ENCODE peak calls at places on chromosomes 3 and 15, in five cellular contexts. One of them, this sample, is unnamed.

GRCh38 chr3:115092220-115092791 is 54.8 kb downstream of the ZBTB20 start:
- DNase-seq in NCI-H2029 treated with DMSO at 0.1 percent for 48 hours: peak; percentile 63
- DNase-seq in IMR-90: peak; percentile 69
- DNase-seq in AG08396: peak; percentile 62
- DNase-seq in keratinocyte: no peak
- DNase-seq in this sample: peak; percentile 40

GRCh38 chr15:90219421-90220141 is 14.2 kb downstream of the CIB1 start:
- DNase-seq in IMR-90: no peak
- DNase-seq in keratinocyte: no peak
- DNase-seq in NCI-H2029 treated with DMSO at 0.1 percent for 48 hours: no peak
- DNase-seq in AG08396: peak; percentile 71
- DNase-seq in this sample: no peak

GRCh38 chr3:29757054-29757777 is 476.3 kb downstream of the RBMS3 start:
- DNase-seq in NCI-H2029 treated with DMSO at 0.1 percent for 48 hours: no peak
- DNase-seq in IMR-90: peak; percentile 54
- DNase-seq in keratinocyte: no peak
- DNase-seq in AG08396: no peak
- DNase-seq in this sample: no peak

GRCh38 chr3:11690863-11691833 is 47.4 kb upstream of the VGLL4 start:
- DNase-seq in IMR-90: peak; percentile 50
- DNase-seq in keratinocyte: no peak
- DNase-seq in NCI-H2029 treated with DMSO at 0.1 percent for 48 hours: no peak
- DNase-seq in AG08396: peak; percentile 22
- DNase-seq in this sample: no peak

GRCh38 chr15:74642328-74642723 is 26.7 kb downstream of the CLK3 start:
- DNase-seq in NCI-H2029 treated with DMSO at 0.1 percent for 48 hours: peak; percentile 26
- DNase-seq in AG08396: no peak
- DNase-seq in keratinocyte: no peak
- DNase-seq in IMR-90: no peak
- DNase-seq in this sample: no peak

GRCh38 chr3:180743813-180744212 is 64.5 kb upstream of the CCDC39 start:
- DNase-seq in keratinocyte: no peak
- DNase-seq in NCI-H2029 treated with DMSO at 0.1 percent for 48 hours: no peak
- DNase-seq in AG08396: no peak
- DNase-seq in IMR-90: no peak
- DNase-seq in this sample: no peak

GRCh38 chr3:196602673-196603072 is 34.2 kb downstream of the FBXO45 start:
- DNase-seq in AG08396: no peak
- DNase-seq in keratinocyte: no peak
- DNase-seq in IMR-90: no peak
- DNase-seq in NCI-H2029 treated with DMSO at 0.1 percent for 48 hours: no peak
- DNase-seq in this sample: no peak

GRCh38 chr15:57696146-57696545 is 10.4 kb upstream of the POLR2M start:
- DNase-seq in IMR-90: no peak
- DNase-seq in keratinocyte: no peak
- DNase-seq in NCI-H2029 treated with DMSO at 0.1 percent for 48 hours: no peak
- DNase-seq in AG08396: no peak
- DNase-seq in this sample: no peak

GRCh38 chr3:184953396-184953795 is 141.4 kb downstream of the VPS8 start:
- DNase-seq in NCI-H2029 treated with DMSO at 0.1 percent for 48 hours: no peak
- DNase-seq in IMR-90: no peak
- DNase-seq in AG08396: no peak
- DNase-seq in keratinocyte: no peak
- DNase-seq in this sample: no peak

GRCh38 chr3:120471643-120472042 is 20.9 kb upstream of the FSTL1 start:
- DNase-seq in NCI-H2029 treated with DMSO at 0.1 percent for 48 hours: no peak
- DNase-seq in AG08396: no peak
- DNase-seq in IMR-90: peak; percentile 68
- DNase-seq in keratinocyte: no peak
- DNase-seq in this sample: no peak

GRCh38 chr15:85879334-85880163 is 84.8 kb upstream of the KLHL25 start:
- DNase-seq in keratinocyte: no peak
- DNase-seq in IMR-90: no peak
- DNase-seq in AG08396: no peak
- DNase-seq in NCI-H2029 treated with DMSO at 0.1 percent for 48 hours: no peak
- DNase-seq in this sample: no peak

GRCh38 chr3:8554725-8555621 is 53.4 kb downstream of the LMCD1 start:
- DNase-seq in NCI-H2029 treated with DMSO at 0.1 percent for 48 hours: peak; percentile 80
- DNase-seq in AG08396: peak; percentile 68
- DNase-seq in IMR-90: peak; percentile 87
- DNase-seq in keratinocyte: no peak
- DNase-seq in this sample: peak; percentile 69

GRCh38 chr3:21020681-21021080 is 730.3 kb downstream of the ZNF385D start:
- DNase-seq in AG08396: no peak
- DNase-seq in NCI-H2029 treated with DMSO at 0.1 percent for 48 hours: no peak
- DNase-seq in IMR-90: no peak
- DNase-seq in keratinocyte: no peak
- DNase-seq in this sample: no peak

GRCh38 chr3:146646251-146646650 is 41.1 kb upstream of the PLSCR5 start:
- DNase-seq in keratinocyte: no peak
- DNase-seq in NCI-H2029 treated with DMSO at 0.1 percent for 48 hours: no peak
- DNase-seq in AG08396: no peak
- DNase-seq in IMR-90: no peak
- DNase-seq in this sample: no peak

GRCh38 chr3:71585126-71585525 is 1.6 kb upstream of the FOXP1 start:
- DNase-seq in AG08396: no peak
- DNase-seq in keratinocyte: no peak
- DNase-seq in NCI-H2029 treated with DMSO at 0.1 percent for 48 hours: no peak
- DNase-seq in IMR-90: no peak
- DNase-seq in this sample: no peak

GRCh38 chr15:90270502-90271150 is 5.2 kb downstream of the NGRN start:
- DNase-seq in keratinocyte: no peak
- DNase-seq in AG08396: no peak
- DNase-seq in IMR-90: no peak
- DNase-seq in NCI-H2029 treated with DMSO at 0.1 percent for 48 hours: no peak
- DNase-seq in this sample: no peak

GRCh38 chr3:10551821-10552630 is 46.6 kb upstream of the ATP2B2 start:
- DNase-seq in keratinocyte: no peak
- DNase-seq in AG08396: peak; percentile 25
- DNase-seq in NCI-H2029 treated with DMSO at 0.1 percent for 48 hours: no peak
- DNase-seq in IMR-90: peak; percentile 19
- DNase-seq in this sample: no peak

GRCh38 chr15:95446854-95447253 is 883.6 kb upstream of the NR2F2 start:
- DNase-seq in NCI-H2029 treated with DMSO at 0.1 percent for 48 hours: no peak
- DNase-seq in AG08396: no peak
- DNase-seq in keratinocyte: no peak
- DNase-seq in IMR-90: no peak
- DNase-seq in this sample: no peak

GRCh38 chr3:176431986-176432385 is 765.3 kb downstream of the TBL1XR1 start:
- DNase-seq in keratinocyte: no peak
- DNase-seq in IMR-90: peak; percentile 23
- DNase-seq in AG08396: no peak
- DNase-seq in NCI-H2029 treated with DMSO at 0.1 percent for 48 hours: no peak
- DNase-seq in this sample: no peak

GRCh38 chr3:54358327-54358726 is 236.0 kb downstream of the CACNA2D3 start:
- DNase-seq in IMR-90: no peak
- DNase-seq in keratinocyte: no peak
- DNase-seq in NCI-H2029 treated with DMSO at 0.1 percent for 48 hours: no peak
- DNase-seq in AG08396: no peak
- DNase-seq in this sample: no peak

GRCh38 chr3:49021813-49022720 is at the start of gene NDUFAF3:
- DNase-seq in NCI-H2029 treated with DMSO at 0.1 percent for 48 hours: peak; percentile 66
- DNase-seq in IMR-90: peak; percentile 92
- DNase-seq in keratinocyte: no peak
- DNase-seq in AG08396: peak; percentile 94
- DNase-seq in this sample: peak; percentile 80

GRCh38 chr3:177491301-177492031 is 294.2 kb upstream of the TBL1XR1 start:
- DNase-seq in IMR-90: peak; percentile 41
- DNase-seq in keratinocyte: no peak
- DNase-seq in NCI-H2029 treated with DMSO at 0.1 percent for 48 hours: no peak
- DNase-seq in AG08396: no peak
- DNase-seq in this sample: no peak

GRCh38 chr3:40079203-40079844 is 230.2 kb upstream of the EIF1B start:
- DNase-seq in keratinocyte: no peak
- DNase-seq in AG08396: peak; percentile 63
- DNase-seq in NCI-H2029 treated with DMSO at 0.1 percent for 48 hours: no peak
- DNase-seq in IMR-90: peak; percentile 8
- DNase-seq in this sample: peak; percentile 49

GRCh38 chr3:57386307-57386706 is 93.8 kb upstream of the ASB14 start:
- DNase-seq in NCI-H2029 treated with DMSO at 0.1 percent for 48 hours: no peak
- DNase-seq in keratinocyte: no peak
- DNase-seq in IMR-90: no peak
- DNase-seq in AG08396: no peak
- DNase-seq in this sample: no peak

GRCh38 chr3:56123487-56123886 is 344.8 kb downstream of the ERC2 start:
- DNase-seq in keratinocyte: no peak
- DNase-seq in IMR-90: no peak
- DNase-seq in NCI-H2029 treated with DMSO at 0.1 percent for 48 hours: no peak
- DNase-seq in AG08396: no peak
- DNase-seq in this sample: no peak

GRCh38 chr15:39924437-39924836 is 4.4 kb upstream of the GPR176 start:
- DNase-seq in NCI-H2029 treated with DMSO at 0.1 percent for 48 hours: no peak
- DNase-seq in IMR-90: no peak
- DNase-seq in AG08396: no peak
- DNase-seq in keratinocyte: no peak
- DNase-seq in this sample: no peak

GRCh38 chr15:92343869-92344643 is 49.6 kb upstream of the ST8SIA2 start:
- DNase-seq in AG08396: no peak
- DNase-seq in IMR-90: no peak
- DNase-seq in NCI-H2029 treated with DMSO at 0.1 percent for 48 hours: peak; percentile 39
- DNase-seq in keratinocyte: no peak
- DNase-seq in this sample: no peak

GRCh38 chr3:48528754-48529153 is 24.8 kb upstream of the SHISA5 start:
- DNase-seq in IMR-90: no peak
- DNase-seq in NCI-H2029 treated with DMSO at 0.1 percent for 48 hours: no peak
- DNase-seq in AG08396: no peak
- DNase-seq in keratinocyte: no peak
- DNase-seq in this sample: no peak

GRCh38 chr3:34260266-34260990 is 462.0 kb downstream of the PDCD6IP start:
- DNase-seq in IMR-90: peak; percentile 50
- DNase-seq in keratinocyte: no peak
- DNase-seq in NCI-H2029 treated with DMSO at 0.1 percent for 48 hours: peak; percentile 66
- DNase-seq in AG08396: peak; percentile 41
- DNase-seq in this sample: no peak

GRCh38 chr3:118208642-118209041 is 826.0 kb downstream of the IGSF11 start:
- DNase-seq in AG08396: no peak
- DNase-seq in IMR-90: no peak
- DNase-seq in keratinocyte: no peak
- DNase-seq in NCI-H2029 treated with DMSO at 0.1 percent for 48 hours: no peak
- DNase-seq in this sample: no peak

GRCh38 chr3:20054549-20054987 is 14.3 kb downstream of the KAT2B start:
- DNase-seq in keratinocyte: peak; percentile 100
- DNase-seq in IMR-90: peak; percentile 78
- DNase-seq in NCI-H2029 treated with DMSO at 0.1 percent for 48 hours: peak; percentile 67
- DNase-seq in AG08396: peak; percentile 36
- DNase-seq in this sample: no peak

GRCh38 chr15:34013746-34014145 is 25.3 kb downstream of the AVEN start:
- DNase-seq in NCI-H2029 treated with DMSO at 0.1 percent for 48 hours: no peak
- DNase-seq in IMR-90: no peak
- DNase-seq in keratinocyte: no peak
- DNase-seq in AG08396: no peak
- DNase-seq in this sample: no peak

GRCh38 chr3:177811111-177811510 is 613.8 kb upstream of the TBL1XR1 start:
- DNase-seq in AG08396: no peak
- DNase-seq in keratinocyte: no peak
- DNase-seq in NCI-H2029 treated with DMSO at 0.1 percent for 48 hours: peak; percentile 23
- DNase-seq in IMR-90: no peak
- DNase-seq in this sample: no peak

GRCh38 chr3:120596116-120596852 is at the start of gene NDUFB4:
- DNase-seq in NCI-H2029 treated with DMSO at 0.1 percent for 48 hours: peak; percentile 96
- DNase-seq in IMR-90: peak; percentile 99
- DNase-seq in AG08396: peak; percentile 98
- DNase-seq in keratinocyte: peak; percentile 96
- DNase-seq in this sample: peak; percentile 98

GRCh38 chr15:74193905-74194304 is 8.7 kb downstream of the STRA6 start:
- DNase-seq in NCI-H2029 treated with DMSO at 0.1 percent for 48 hours: no peak
- DNase-seq in IMR-90: no peak
- DNase-seq in keratinocyte: no peak
- DNase-seq in AG08396: no peak
- DNase-seq in this sample: no peak

GRCh38 chr15:48695088-48695834 is 49.8 kb upstream of the FBN1 start:
- DNase-seq in IMR-90: peak; percentile 94
- DNase-seq in AG08396: peak; percentile 46
- DNase-seq in keratinocyte: no peak
- DNase-seq in NCI-H2029 treated with DMSO at 0.1 percent for 48 hours: no peak
- DNase-seq in this sample: peak; percentile 74

This sample was measured in AG09319.